ENCODE peak calls at places on chromosomes 16 and 17, in seven cellular contexts. O is GM13977, J is body of pancreas, A is tibial nerve, U is endothelial cell, R is mucosa of descending colon, K is heart left ventricle. S is an unnamed sample.
A peak's percentile ranks its signal among the peaks of the same experiment; 100 is the strongest.

GRCh38 chr17:28745052-28745776 is 1.4 kb downstream of the TRAF4 start:
- DNase-seq in K (no peak), A (peak; percentile 30), R (peak; percentile 81), U (peak; percentile 72), O (no peak), J (peak; percentile 74), S (no peak)

GRCh38 chr16:85239239-85239638 is 127.0 kb upstream of the CIBAR2 start:
- DNase-seq in K (no peak), R (no peak), U (no peak), A (no peak), J (no peak), O (no peak), S (no peak)

GRCh38 chr16:75942351-75942750 is 216.1 kb upstream of the CPHXL start:
- DNase-seq in O (no peak), U (no peak), A (no peak), K (no peak), R (no peak), J (no peak), S (no peak)

GRCh38 chr17:59725691-59726090 is 18.2 kb downstream of the VMP1 start:
- DNase-seq in A (no peak), K (no peak), U (no peak), R (no peak), J (no peak), O (no peak), S (no peak)

GRCh38 chr17:70310251-70310672 is 140.9 kb downstream of the KCNJ2 start:
- DNase-seq in K (no peak), A (no peak), U (no peak), R (no peak), O (no peak), J (no peak), S (no peak)

GRCh38 chr16:57165923-57166322 is 19.9 kb downstream of the PSME3IP1 start:
- DNase-seq in A (no peak), O (no peak), J (no peak), R (no peak), U (no peak), K (no peak), S (no peak)

GRCh38 chr17:70905796-70906195 is 736.5 kb downstream of the KCNJ2 start:
- DNase-seq in K (peak; percentile 65), O (no peak), A (no peak), R (no peak), U (no peak), J (peak; percentile 15), S (no peak)

GRCh38 chr16:188674-189073 is 8.4 kb downstream of the HBQ1 start:
- DNase-seq in U (no peak), K (no peak), A (no peak), O (no peak), J (no peak), R (no peak), S (no peak)

GRCh38 chr16:57358527-57359095 is at the start of gene CCL22:
- DNase-seq in K (no peak), R (no peak), U (no peak), A (no peak), O (peak; percentile 74), J (no peak), S (peak; percentile 58)

GRCh38 chr17:43324205-43324893 is 74.4 kb upstream of the ARL4D start:
- DNase-seq in O (no peak), K (no peak), J (no peak), A (no peak), R (no peak), U (peak; percentile 33), S (no peak)

GRCh38 chr17:68441064-68441770 is 16.1 kb downstream of the WIPI1 start:
- DNase-seq in O (no peak), A (no peak), K (no peak), J (no peak), R (no peak), U (peak; percentile 51), S (peak; percentile 52)

GRCh38 chr17:79045001-79045729 is 21.2 kb downstream of the C1QTNF1 start:
- DNase-seq in U (no peak), R (no peak), J (no peak), O (no peak), A (no peak), K (no peak), S (no peak)

GRCh38 chr17:32947736-32948135 is 19.8 kb downstream of the TMEM98 start:
- DNase-seq in O (no peak), A (no peak), K (no peak), U (no peak), J (no peak), R (no peak), S (no peak)

GRCh38 chr17:79970576-79971068 is 65.0 kb downstream of the TBC1D16 start:
- DNase-seq in U (peak; percentile 34), O (no peak), A (no peak), J (no peak), K (no peak), R (peak; percentile 8), S (no peak)

GRCh38 chr17:7217113-7217987 is 2.3 kb downstream of the DLG4 start:
- DNase-seq in U (peak; percentile 67), R (no peak), J (peak; percentile 64), K (peak; percentile 67), A (no peak), O (peak; percentile 64), S (no peak)

GRCh38 chr16:4894276-4895150 is 42.4 kb downstream of the PPL start:
- DNase-seq in O (no peak), R (no peak), A (no peak), K (no peak), J (no peak), U (no peak), S (no peak)

GRCh38 chr16:67598527-67598926 is 36.2 kb downstream of the CTCF start:
- DNase-seq in U (no peak), A (no peak), J (no peak), K (no peak), R (no peak), O (no peak), S (no peak)

GRCh38 chr17:32519769-32520701 is 33.2 kb downstream of the CDK5R1 start:
- DNase-seq in R (no peak), K (no peak), U (peak; percentile 59), J (no peak), A (no peak), O (peak; percentile 61), S (no peak)

GRCh38 chr16:51084074-51084928 is 66.8 kb downstream of the SALL1 start:
- DNase-seq in A (no peak), J (no peak), K (no peak), O (no peak), U (no peak), R (no peak), S (no peak)

GRCh38 chr17:9768381-9768934 is 22.9 kb downstream of the DHRS7C start:
- DNase-seq in A (no peak), U (no peak), J (no peak), R (no peak), K (no peak), O (peak; percentile 59), S (no peak)

GRCh38 chr16:75648265-75649076 is 898 bp downstream of the TERF2IP start:
- DNase-seq in O (peak; percentile 78), A (peak; percentile 81), R (peak; percentile 91), K (peak; percentile 90), J (peak; percentile 82), U (peak; percentile 80), S (peak; percentile 75)

GRCh38 chr16:89034573-89034961 is 57.6 kb upstream of the CBFA2T3 start:
- DNase-seq in A (no peak), R (no peak), O (no peak), K (peak; percentile 44), J (no peak), U (no peak), S (no peak)

GRCh38 chr16:23950898-23951297 is 115.1 kb downstream of the PRKCB start:
- DNase-seq in K (no peak), U (no peak), J (no peak), R (no peak), A (no peak), O (no peak), S (peak; percentile 54)

GRCh38 chr16:84459941-84460405 is 44.5 kb downstream of the MEAK7 start:
- DNase-seq in K (no peak), R (peak; percentile 51), O (no peak), J (no peak), A (no peak), U (no peak), S (no peak)

GRCh38 chr17:38761612-38762011 is 9.1 kb downstream of the PSMB3 start:
- DNase-seq in O (no peak), A (no peak), R (no peak), K (no peak), J (no peak), U (peak; percentile 63), S (no peak)
- TF ChIP-seq CTCF in O (peak; percentile 44), A (no peak), R (no peak), K (peak; percentile 10), J (no peak), U (peak; percentile 38), S (no peak)

DNA sequence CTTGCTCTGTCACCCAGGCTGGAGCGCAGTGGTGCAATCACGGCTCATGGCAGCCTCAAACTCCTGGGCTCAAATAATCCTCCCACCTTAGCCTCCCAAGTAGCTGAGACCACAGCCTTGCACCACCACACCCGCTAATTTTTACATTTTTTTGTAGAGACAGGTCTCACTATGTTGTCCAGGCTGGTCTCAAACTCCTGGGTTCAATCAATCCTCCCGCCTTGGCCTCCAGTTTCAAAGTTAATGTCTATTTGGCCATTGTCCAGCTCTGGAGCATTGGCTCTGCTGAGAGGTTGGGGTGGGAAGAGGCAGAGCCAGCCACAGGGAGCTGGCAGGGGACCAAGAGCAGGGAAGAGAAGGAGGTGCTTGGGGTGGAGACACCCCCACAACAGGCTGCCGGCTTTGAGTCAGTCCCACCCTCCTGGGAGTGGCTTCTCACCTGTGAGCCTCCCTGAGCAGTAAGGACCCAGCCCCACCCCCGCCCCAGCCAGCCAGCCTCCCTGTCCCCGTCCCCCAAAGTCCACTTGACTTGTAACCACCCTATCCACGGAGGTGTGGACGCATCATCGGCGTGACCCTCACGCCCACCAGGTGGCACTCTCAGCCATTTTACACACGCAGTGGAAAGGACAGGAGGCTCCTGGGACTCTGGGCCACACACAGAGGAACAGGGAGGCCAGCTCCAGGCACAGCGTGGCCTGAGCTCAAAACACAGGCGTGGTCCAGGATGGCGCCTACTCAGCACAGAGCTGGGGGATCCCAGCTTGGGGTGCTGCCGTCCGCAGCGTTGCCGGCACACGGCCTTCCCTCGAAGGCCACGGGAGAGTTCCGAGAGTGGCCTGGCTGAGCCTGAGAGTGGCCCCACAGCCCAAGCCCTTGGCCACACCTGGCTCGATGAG is 22.8 kb upstream of the PVALEF start:
- DNase-seq in U (peak; percentile 84), A (peak; percentile 87), O (peak; percentile 85), J (peak; percentile 88), K (peak; percentile 88), R (no peak), S (peak; percentile 83)
- TF ChIP-seq CTCF in U (peak; percentile 47), A (peak; percentile 65), O (peak; percentile 78), J (peak; percentile 72), K (peak; percentile 66), R (peak; percentile 34), S (peak; percentile 76)

GRCh38 chr17:20009052-20009301 is 182 bp upstream of the SPECC1 start:
- DNase-seq in O (no peak), A (no peak), K (no peak), R (no peak), J (no peak), U (no peak), S (no peak)
- TF ChIP-seq CTCF in O (no peak), A (no peak), K (no peak), R (no peak), J (no peak), U (peak; percentile 98), S (no peak)

DNA sequence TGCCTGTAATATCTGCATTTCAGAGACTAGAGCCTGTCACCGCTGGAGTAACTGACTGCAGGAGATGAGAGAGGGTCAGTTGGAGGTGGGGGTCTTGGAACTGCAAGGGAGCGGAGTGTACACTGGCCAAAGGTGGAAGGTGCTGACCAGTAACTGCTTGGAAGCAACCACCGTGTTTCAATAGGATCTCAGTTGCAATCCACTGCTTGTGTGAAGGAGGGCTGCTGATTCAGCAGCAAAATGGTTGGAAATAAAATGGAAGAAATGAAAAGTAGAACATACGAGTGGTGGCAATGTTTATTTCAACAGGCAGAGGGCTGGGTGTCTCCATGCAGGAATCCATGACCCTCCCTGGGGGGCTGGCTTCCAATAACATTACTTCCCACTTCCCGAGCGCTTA is 2.1 kb upstream of the JPH3 start:
- DNase-seq in R (no peak), J (no peak), U (no peak), O (no peak), A (no peak), K (no peak), S (no peak)
- TF ChIP-seq CTCF in R (no peak), J (no peak), U (no peak), O (no peak), A (no peak), K (no peak), S (no peak)